ENCODE peak calls at places on chromosomes 6 and 20, in ten cellular contexts. T, Q, M, J, X, Z, G, K, Y and B are unnamed samples. For H3K36me3, the result is how much of the 10 kb centered on the place peaks cover.

GRCh38 chr20:1505361-1505760 is 14.1 kb upstream of the SIRPB2 start:
- DNase-seq in Q (peak), Z (no peak), J (no peak), G (peak), Y (no peak), T (no peak), K (no peak), X (no peak), M (no peak), B (no peak)

GRCh38 chr20:51356871-51357270 is 185.6 kb downstream of the NFATC2 start:
- DNase-seq in Z (no peak), T (no peak), Y (no peak), J (no peak), Q (no peak), M (no peak), G (no peak), X (no peak), K (no peak), B (no peak)

GRCh38 chr6:391559-392440 is at the start of gene IRF4:
- DNase-seq in X (no peak), Y (peak), Q (no peak), T (no peak), G (no peak), M (no peak), Z (no peak), J (no peak), K (peak), B (no peak)

GRCh38 chr20:1851396-1851795 is 43.8 kb upstream of the SIRPA start:
- DNase-seq in Z (no peak), G (no peak), J (no peak), K (no peak), X (no peak), Q (no peak), M (no peak), T (no peak), Y (no peak), B (peak)

GRCh38 chr6:52550014-52550575 is 26.8 kb downstream of the TRAM2 start:
- DNase-seq in Z (no peak), X (no peak), K (no peak), M (no peak), G (no peak), Q (no peak), T (no peak), J (no peak), Y (no peak), B (peak)

GRCh38 chr6:150334790-150335783 is 33.7 kb upstream of the IYD start:
- DNase-seq in X (no peak), M (no peak), T (no peak), G (peak), Q (peak), Y (peak), J (peak), K (no peak), Z (peak), B (peak)

GRCh38 chr20:17798601-17799000 is 98.8 kb downstream of the BANF2 start:
- DNase-seq in K (no peak), G (peak), J (no peak), X (no peak), Q (peak), T (no peak), M (no peak), Z (no peak), Y (no peak), B (no peak)

GRCh38 chr6:24323632-24324337 is 34.1 kb downstream of the DCDC2 start:
- DNase-seq in Z (no peak), M (no peak), Q (peak), J (no peak), K (no peak), X (no peak), Y (peak), G (peak), T (no peak), B (peak)

GRCh38 chr6:138011413-138011812 is 95.8 kb downstream of the PERP start:
- DNase-seq in Y (no peak), X (no peak), K (no peak), Z (no peak), G (no peak), T (no peak), M (no peak), J (no peak), Q (no peak), B (no peak)

GRCh38 chr6:167031082-167031709 is 32.0 kb downstream of the CEP43 start:
- DNase-seq in Z (no peak), X (no peak), K (no peak), Q (no peak), G (no peak), J (no peak), M (peak), Y (no peak), T (no peak), B (no peak)

GRCh38 chr20:58131111-58131510 is 97.3 kb downstream of the ANKRD60 start:
- DNase-seq in K (no peak), X (peak), T (peak), Z (no peak), M (no peak), Y (peak), J (no peak), Q (peak), G (peak), B (no peak)
- TF ChIP-seq CTCF in K (no peak), X (no peak), T (no peak), Z (no peak), M (no peak), Y (no peak), J (no peak), Q (no peak), G (no peak), B (no peak)

DNA sequence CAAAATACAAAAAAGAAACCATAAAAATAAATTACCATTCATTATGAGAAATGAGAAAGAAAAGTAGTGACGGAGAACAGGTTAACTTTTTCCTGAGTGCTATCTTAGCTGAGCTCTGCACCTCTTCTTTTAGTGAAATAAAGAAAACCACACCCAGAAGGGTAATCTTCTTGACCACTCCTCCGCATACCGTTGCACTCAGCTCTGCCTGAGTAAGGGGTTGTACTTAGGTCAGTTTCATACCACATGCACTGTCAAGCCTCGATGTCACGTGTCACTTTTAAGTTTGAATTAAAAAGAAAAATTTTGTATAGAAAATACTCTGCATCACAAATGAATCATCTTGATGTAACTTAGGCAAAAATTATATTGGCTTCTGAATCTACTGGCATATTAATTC is 2.8 kb downstream of the EZR start:
- DNase-seq in T (no peak), Z (no peak), J (no peak), Q (peak), Y (peak), G (no peak), K (no peak), X (peak), M (no peak), B (no peak)
- H3K36me3 ChIP-seq in T (under half), Z (under half), J (under half), Q (half or more), Y (under half), G (half or more), K (under half), X (under half), M (under half), B (under half)

GRCh38 chr6:13648850-13649249 is 33.7 kb downstream of the NOL7 start:
- DNase-seq in Q (peak), Y (no peak), K (no peak), T (no peak), Z (no peak), X (no peak), M (no peak), J (no peak), G (no peak), B (no peak)
- TF ChIP-seq CTCF in Q (no peak), Y (no peak), K (no peak), T (no peak), Z (no peak), X (no peak), M (no peak), J (no peak), G (no peak), B (no peak)

GRCh38 chr6:32123681-32124080 is 4.4 kb downstream of the ATF6B start:
- DNase-seq in J (no peak), G (no peak), Z (no peak), X (no peak), T (no peak), K (no peak), Q (no peak), Y (no peak), M (no peak), B (no peak)
- H3K36me3 ChIP-seq in J (under half), G (under half), Z (half or more), X (under half), T (under half), K (under half), Q (under half), Y (under half), M (under half), B (under half)

DNA sequence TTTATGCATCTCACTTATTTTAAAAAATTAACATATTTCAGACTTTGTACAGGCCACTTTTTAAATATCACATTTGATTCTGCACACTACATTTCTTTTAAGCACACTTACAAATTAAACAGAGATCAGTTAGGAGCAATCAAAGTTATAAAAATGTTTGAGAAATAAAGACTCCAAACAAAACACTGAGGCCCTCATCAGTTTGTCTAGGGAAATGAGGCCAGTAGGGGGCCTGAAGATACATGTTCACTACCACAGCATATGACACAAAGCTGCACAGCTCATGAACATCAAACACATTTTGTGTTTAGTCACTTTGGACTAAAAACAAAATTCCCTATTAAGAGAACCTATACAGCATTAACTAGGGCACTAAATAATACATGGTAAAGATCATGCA is 180.5 kb downstream of the PDE7B start:
- DNase-seq in Y (no peak), Z (peak), M (no peak), Q (peak), T (no peak), K (no peak), G (no peak), J (peak), X (no peak), B (peak)
- TF ChIP-seq CTCF in Y (peak), Z (no peak), M (no peak), Q (peak), T (peak), K (no peak), G (peak), J (peak), X (peak), B (peak)

GRCh38 chr20:35277531-35278395 is at the start of gene MMP24OS:
- DNase-seq in X (peak), T (peak), Q (peak), J (peak), K (peak), M (peak), G (peak), Y (peak), Z (peak), B (peak)
- H3K36me3 ChIP-seq in X (under half), T (under half), Q (under half), J (under half), K (under half), M (under half), G (under half), Y (under half), Z (under half), B (under half)

GRCh38 chr6:124962617-124963415 is 579 bp downstream of the RNF217 start:
- DNase-seq in Y (peak), K (peak), T (peak), G (peak), X (peak), J (peak), Q (peak), Z (peak), M (no peak), B (peak)
- TF ChIP-seq CTCF in Y (no peak), K (no peak), T (no peak), G (peak), X (no peak), J (peak), Q (no peak), Z (no peak), M (no peak), B (peak)

DNA sequence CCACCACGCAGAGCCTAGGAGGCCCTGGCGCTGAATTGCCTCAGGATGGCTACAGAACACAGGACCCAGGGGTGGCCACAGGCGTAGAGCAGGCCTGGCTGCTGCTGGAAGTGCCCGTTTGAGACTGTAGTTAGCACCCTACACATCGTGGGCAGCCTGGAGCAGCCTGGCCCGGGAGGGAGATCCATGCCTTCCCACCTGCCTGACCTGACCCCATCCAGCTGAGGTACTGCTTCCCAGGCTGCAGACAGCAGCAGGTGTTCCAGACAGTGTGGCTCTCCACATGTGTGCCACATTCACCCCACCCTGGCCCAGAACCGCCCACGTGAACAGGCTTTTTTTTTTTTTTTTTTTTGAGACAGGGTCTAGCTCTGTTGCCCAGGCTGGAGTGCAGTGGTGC is 20.9 kb upstream of the MAP1LC3A start:
- DNase-seq in K (peak), Y (no peak), X (no peak), M (no peak), Z (no peak), J (no peak), G (no peak), T (no peak), Q (no peak), B (no peak)
- H3K36me3 ChIP-seq in K (under half), Y (under half), X (under half), M (under half), Z (half or more), J (under half), G (under half), T (under half), Q (under half), B (half or more)

DNA sequence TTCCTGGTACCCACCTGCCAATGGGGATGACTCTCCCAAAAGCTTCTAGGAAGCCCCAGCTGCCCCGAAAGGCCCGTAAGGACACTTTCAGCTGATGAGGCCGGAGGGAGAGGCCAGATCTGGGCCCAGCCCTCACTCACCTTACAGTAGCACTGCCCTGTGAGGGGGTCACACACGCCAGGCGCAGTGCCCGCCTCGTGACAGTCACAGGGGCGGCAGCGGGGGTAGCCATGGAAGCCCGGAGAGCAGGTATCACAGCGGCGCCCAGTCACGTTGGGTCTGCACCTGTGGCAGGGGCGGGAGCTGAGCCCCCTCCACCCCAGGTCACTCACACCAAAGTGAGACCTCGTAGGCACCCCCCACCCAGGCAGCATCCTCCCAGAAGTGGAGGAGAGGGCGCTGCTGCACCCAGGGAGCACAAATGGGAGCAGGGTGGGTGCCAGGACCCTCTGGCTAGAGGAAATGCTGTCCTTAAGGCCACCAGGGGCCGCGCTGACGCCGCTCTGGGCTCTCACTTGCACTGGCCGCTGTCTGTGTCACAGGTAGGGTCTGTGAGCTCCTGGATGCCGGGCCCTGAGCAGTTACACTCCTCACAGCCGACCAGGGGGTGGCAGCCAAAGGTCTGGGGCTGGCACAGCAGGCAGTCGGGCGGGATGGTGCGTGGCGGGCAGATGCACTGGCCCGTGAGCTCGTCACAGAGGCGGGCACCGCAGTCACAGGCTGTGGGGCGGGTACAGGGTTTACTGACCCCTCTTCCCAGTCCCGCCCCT is 25.1 kb downstream of the ADRM1 start:
- DNase-seq in Z (no peak), Q (no peak), K (no peak), G (no peak), X (no peak), T (no peak), M (no peak), Y (no peak), J (no peak), B (no peak)
- TF ChIP-seq CTCF in Z (no peak), Q (no peak), K (no peak), G (no peak), X (no peak), T (no peak), M (no peak), Y (no peak), J (no peak), B (no peak)